ENCODE peak calls at places on chromosome 4, in nine cellular contexts. One of them, this sample, is unnamed.

GRCh38 chr4:177400030-177400429 is 42.2 kb downstream of the AGA start:
- DNase-seq in dorsolateral prefrontal cortex: no peak
- DNase-seq in neural crest cell: no peak
- DNase-seq in Calu3: no peak
- DNase-seq in HepG2: no peak
- DNase-seq in GM23338: no peak
- DNase-seq in fibroblast of pulmonary artery: peak
- DNase-seq in psoas muscle: no peak
- DNase-seq in transverse colon: no peak
- DNase-seq in this sample: no peak

GRCh38 chr4:156378053-156378665 is 424.5 kb upstream of the CTSO start:
- DNase-seq in dorsolateral prefrontal cortex: no peak
- DNase-seq in neural crest cell: no peak
- DNase-seq in Calu3: peak
- DNase-seq in HepG2: peak
- DNase-seq in GM23338: peak
- DNase-seq in fibroblast of pulmonary artery: peak
- DNase-seq in psoas muscle: no peak
- DNase-seq in transverse colon: no peak
- DNase-seq in this sample: no peak

GRCh38 chr4:114386637-114387233 is 211.9 kb upstream of the UGT8 start:
- DNase-seq in dorsolateral prefrontal cortex: no peak
- DNase-seq in neural crest cell: peak
- DNase-seq in Calu3: peak
- DNase-seq in HepG2: peak
- DNase-seq in GM23338: peak
- DNase-seq in fibroblast of pulmonary artery: peak
- DNase-seq in psoas muscle: no peak
- DNase-seq in transverse colon: no peak
- DNase-seq in this sample: no peak

GRCh38 chr4:121072080-121072835 is at the start of gene NDNF:
- DNase-seq in dorsolateral prefrontal cortex: no peak
- DNase-seq in neural crest cell: peak
- DNase-seq in Calu3: peak
- DNase-seq in HepG2: peak
- DNase-seq in GM23338: peak
- DNase-seq in fibroblast of pulmonary artery: peak
- DNase-seq in psoas muscle: peak
- DNase-seq in transverse colon: peak
- DNase-seq in this sample: no peak

GRCh38 chr4:15198070-15198727 is 195.9 kb downstream of the CPEB2 start:
- DNase-seq in dorsolateral prefrontal cortex: no peak
- DNase-seq in neural crest cell: no peak
- DNase-seq in Calu3: no peak
- DNase-seq in HepG2: no peak
- DNase-seq in GM23338: peak
- DNase-seq in fibroblast of pulmonary artery: no peak
- DNase-seq in psoas muscle: no peak
- DNase-seq in transverse colon: no peak
- DNase-seq in this sample: no peak

GRCh38 chr4:16384496-16384895 is 158.2 kb upstream of the TAPT1 start:
- DNase-seq in dorsolateral prefrontal cortex: no peak
- DNase-seq in neural crest cell: no peak
- DNase-seq in Calu3: no peak
- DNase-seq in HepG2: no peak
- DNase-seq in GM23338: peak
- DNase-seq in fibroblast of pulmonary artery: no peak
- DNase-seq in psoas muscle: no peak
- DNase-seq in transverse colon: no peak
- DNase-seq in this sample: no peak

GRCh38 chr4:38082424-38083374 is 122.5 kb downstream of the PTTG2 start:
- DNase-seq in dorsolateral prefrontal cortex: no peak
- DNase-seq in neural crest cell: no peak
- DNase-seq in Calu3: no peak
- DNase-seq in HepG2: no peak
- DNase-seq in GM23338: no peak
- DNase-seq in fibroblast of pulmonary artery: peak
- DNase-seq in psoas muscle: no peak
- DNase-seq in transverse colon: no peak
- DNase-seq in this sample: no peak

GRCh38 chr4:126560794-126561193 is 1072.0 kb upstream of the INTU start:
- DNase-seq in dorsolateral prefrontal cortex: no peak
- DNase-seq in neural crest cell: no peak
- DNase-seq in Calu3: no peak
- DNase-seq in HepG2: no peak
- DNase-seq in GM23338: no peak
- DNase-seq in fibroblast of pulmonary artery: peak
- DNase-seq in psoas muscle: no peak
- DNase-seq in transverse colon: no peak
- DNase-seq in this sample: no peak

GRCh38 chr4:92186239-92186638 is 117.5 kb upstream of the GRID2 start:
- DNase-seq in dorsolateral prefrontal cortex: no peak
- DNase-seq in neural crest cell: no peak
- DNase-seq in Calu3: no peak
- DNase-seq in HepG2: no peak
- DNase-seq in GM23338: no peak
- DNase-seq in fibroblast of pulmonary artery: no peak
- DNase-seq in psoas muscle: no peak
- DNase-seq in transverse colon: no peak
- DNase-seq in this sample: no peak

GRCh38 chr4:147309434-147309833 is 171.5 kb upstream of the EDNRA start:
- DNase-seq in dorsolateral prefrontal cortex: no peak
- DNase-seq in neural crest cell: no peak
- DNase-seq in Calu3: no peak
- DNase-seq in HepG2: no peak
- DNase-seq in GM23338: no peak
- DNase-seq in fibroblast of pulmonary artery: no peak
- DNase-seq in psoas muscle: no peak
- DNase-seq in transverse colon: no peak
- DNase-seq in this sample: no peak

GRCh38 chr4:138301536-138301935 is 59.4 kb upstream of the SLC7A11 start:
- DNase-seq in dorsolateral prefrontal cortex: no peak
- DNase-seq in neural crest cell: no peak
- DNase-seq in Calu3: no peak
- DNase-seq in HepG2: no peak
- DNase-seq in GM23338: no peak
- DNase-seq in fibroblast of pulmonary artery: no peak
- DNase-seq in psoas muscle: no peak
- DNase-seq in transverse colon: no peak
- DNase-seq in this sample: no peak

DNA sequence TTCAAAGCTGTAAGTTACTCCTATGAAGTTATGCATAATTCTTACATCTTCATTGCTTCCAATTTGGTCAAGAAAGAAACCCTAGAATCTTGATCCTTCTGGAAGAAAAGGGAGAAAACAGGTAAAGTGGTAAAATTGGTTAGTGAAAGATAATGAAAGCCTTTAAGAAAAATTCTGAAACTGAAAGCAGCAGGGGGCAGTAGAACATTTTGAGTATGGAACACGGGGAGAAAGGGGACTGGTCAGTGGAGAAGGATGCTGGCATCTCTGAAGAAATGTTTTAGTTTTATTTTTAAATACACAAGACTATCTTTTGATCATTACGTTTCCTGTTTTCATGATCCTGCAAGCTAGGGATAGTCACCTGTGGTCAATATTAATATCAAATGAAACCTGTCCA is 54.3 kb downstream of the SLIT2 start:
- DNase-seq in dorsolateral prefrontal cortex: no peak
- DNase-seq in neural crest cell: no peak
- DNase-seq in Calu3: peak
- DNase-seq in HepG2: no peak
- DNase-seq in GM23338: peak
- DNase-seq in fibroblast of pulmonary artery: peak
- DNase-seq in psoas muscle: no peak
- DNase-seq in transverse colon: no peak
- DNase-seq in this sample: no peak
- TF ChIP-seq CTCF in dorsolateral prefrontal cortex: peak
- TF ChIP-seq CTCF in neural crest cell: peak
- TF ChIP-seq CTCF in Calu3: no peak
- TF ChIP-seq CTCF in HepG2: no peak
- TF ChIP-seq CTCF in GM23338: peak
- TF ChIP-seq CTCF in fibroblast of pulmonary artery: peak
- TF ChIP-seq CTCF in psoas muscle: no peak
- TF ChIP-seq CTCF in transverse colon: no peak
- TF ChIP-seq CTCF in this sample: no peak

GRCh38 chr4:86894465-86894864 is 2.2 kb upstream of the C4orf36 start:
- DNase-seq in dorsolateral prefrontal cortex: no peak
- DNase-seq in neural crest cell: no peak
- DNase-seq in Calu3: no peak
- DNase-seq in HepG2: no peak
- DNase-seq in GM23338: no peak
- DNase-seq in fibroblast of pulmonary artery: peak
- DNase-seq in psoas muscle: no peak
- DNase-seq in transverse colon: no peak
- DNase-seq in this sample: no peak

GRCh38 chr4:86901864-86902263 is 9.6 kb upstream of the C4orf36 start:
- DNase-seq in dorsolateral prefrontal cortex: no peak
- DNase-seq in neural crest cell: no peak
- DNase-seq in Calu3: no peak
- DNase-seq in HepG2: no peak
- DNase-seq in GM23338: no peak
- DNase-seq in fibroblast of pulmonary artery: no peak
- DNase-seq in psoas muscle: no peak
- DNase-seq in transverse colon: no peak
- DNase-seq in this sample: no peak

GRCh38 chr4:86895692-86896488 is 3.7 kb upstream of the C4orf36 start:
- DNase-seq in dorsolateral prefrontal cortex: no peak
- DNase-seq in neural crest cell: peak
- DNase-seq in Calu3: peak
- DNase-seq in HepG2: peak
- DNase-seq in GM23338: peak
- DNase-seq in fibroblast of pulmonary artery: peak
- DNase-seq in psoas muscle: no peak
- DNase-seq in transverse colon: no peak
- DNase-seq in this sample: no peak

GRCh38 chr4:86896596-86896995 is 4.4 kb upstream of the C4orf36 start:
- DNase-seq in dorsolateral prefrontal cortex: no peak
- DNase-seq in neural crest cell: no peak
- DNase-seq in Calu3: no peak
- DNase-seq in HepG2: no peak
- DNase-seq in GM23338: no peak
- DNase-seq in fibroblast of pulmonary artery: no peak
- DNase-seq in psoas muscle: no peak
- DNase-seq in transverse colon: no peak
- DNase-seq in this sample: no peak

DNA sequence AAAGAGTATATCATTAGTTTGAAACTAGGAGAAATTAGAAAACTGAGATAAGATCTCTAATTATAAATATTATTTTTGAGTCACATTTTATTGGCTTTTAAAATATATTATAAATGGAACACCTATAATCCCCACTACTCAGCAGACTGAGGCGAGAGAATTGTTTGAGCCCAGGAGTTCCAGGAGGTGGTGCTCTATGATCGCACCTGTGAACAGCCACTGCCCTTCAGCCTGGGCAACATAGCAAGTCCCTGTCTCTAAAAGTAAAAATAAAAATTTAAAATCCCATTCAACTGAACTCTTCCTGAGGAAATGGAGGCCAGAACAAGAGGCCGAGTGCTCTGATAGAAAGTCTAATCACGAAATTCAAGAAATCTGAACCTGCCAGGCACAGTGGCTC is 6.3 kb upstream of the C4orf36 start:
- DNase-seq in dorsolateral prefrontal cortex: no peak
- DNase-seq in neural crest cell: no peak
- DNase-seq in Calu3: no peak
- DNase-seq in HepG2: no peak
- DNase-seq in GM23338: peak
- DNase-seq in fibroblast of pulmonary artery: peak
- DNase-seq in psoas muscle: no peak
- DNase-seq in transverse colon: no peak
- DNase-seq in this sample: no peak
- TF ChIP-seq CTCF in dorsolateral prefrontal cortex: no peak
- TF ChIP-seq CTCF in neural crest cell: peak
- TF ChIP-seq CTCF in Calu3: no peak
- TF ChIP-seq CTCF in HepG2: peak
- TF ChIP-seq CTCF in GM23338: peak
- TF ChIP-seq CTCF in fibroblast of pulmonary artery: peak
- TF ChIP-seq CTCF in psoas muscle: peak
- TF ChIP-seq CTCF in transverse colon: no peak
- TF ChIP-seq CTCF in this sample: no peak

DNA sequence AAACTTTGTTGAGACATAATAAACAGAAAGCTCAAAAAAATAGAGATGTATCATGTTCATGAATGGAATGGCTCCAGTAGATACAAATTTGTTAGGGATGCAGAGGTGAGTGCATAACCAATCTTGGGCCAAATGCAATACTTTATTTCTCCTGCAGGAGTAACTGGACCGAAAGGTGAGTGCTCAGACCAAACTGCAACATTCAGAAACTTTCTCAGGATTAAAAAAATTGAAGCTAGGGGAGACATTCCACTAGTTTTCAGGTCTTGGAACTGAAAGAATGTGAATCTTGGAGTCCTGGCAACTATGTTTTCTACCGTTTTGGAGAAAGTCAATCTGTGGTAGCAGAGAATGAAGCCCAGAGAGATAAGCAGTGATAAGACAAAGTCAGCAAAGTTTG is 21.2 kb upstream of the LCORL start:
- DNase-seq in dorsolateral prefrontal cortex: no peak
- DNase-seq in neural crest cell: no peak
- DNase-seq in Calu3: no peak
- DNase-seq in HepG2: no peak
- DNase-seq in GM23338: peak
- DNase-seq in fibroblast of pulmonary artery: no peak
- DNase-seq in psoas muscle: no peak
- DNase-seq in transverse colon: no peak
- DNase-seq in this sample: no peak
- TF ChIP-seq CTCF in dorsolateral prefrontal cortex: no peak
- TF ChIP-seq CTCF in neural crest cell: peak
- TF ChIP-seq CTCF in Calu3: peak
- TF ChIP-seq CTCF in HepG2: no peak
- TF ChIP-seq CTCF in GM23338: peak
- TF ChIP-seq CTCF in fibroblast of pulmonary artery: peak
- TF ChIP-seq CTCF in psoas muscle: no peak
- TF ChIP-seq CTCF in transverse colon: no peak
- TF ChIP-seq CTCF in this sample: no peak

GRCh38 chr4:60757986-60758385 is 442.1 kb upstream of the ADGRL3 start:
- DNase-seq in dorsolateral prefrontal cortex: no peak
- DNase-seq in neural crest cell: no peak
- DNase-seq in Calu3: no peak
- DNase-seq in HepG2: no peak
- DNase-seq in GM23338: no peak
- DNase-seq in fibroblast of pulmonary artery: peak
- DNase-seq in psoas muscle: no peak
- DNase-seq in transverse colon: no peak
- DNase-seq in this sample: no peak

DNA sequence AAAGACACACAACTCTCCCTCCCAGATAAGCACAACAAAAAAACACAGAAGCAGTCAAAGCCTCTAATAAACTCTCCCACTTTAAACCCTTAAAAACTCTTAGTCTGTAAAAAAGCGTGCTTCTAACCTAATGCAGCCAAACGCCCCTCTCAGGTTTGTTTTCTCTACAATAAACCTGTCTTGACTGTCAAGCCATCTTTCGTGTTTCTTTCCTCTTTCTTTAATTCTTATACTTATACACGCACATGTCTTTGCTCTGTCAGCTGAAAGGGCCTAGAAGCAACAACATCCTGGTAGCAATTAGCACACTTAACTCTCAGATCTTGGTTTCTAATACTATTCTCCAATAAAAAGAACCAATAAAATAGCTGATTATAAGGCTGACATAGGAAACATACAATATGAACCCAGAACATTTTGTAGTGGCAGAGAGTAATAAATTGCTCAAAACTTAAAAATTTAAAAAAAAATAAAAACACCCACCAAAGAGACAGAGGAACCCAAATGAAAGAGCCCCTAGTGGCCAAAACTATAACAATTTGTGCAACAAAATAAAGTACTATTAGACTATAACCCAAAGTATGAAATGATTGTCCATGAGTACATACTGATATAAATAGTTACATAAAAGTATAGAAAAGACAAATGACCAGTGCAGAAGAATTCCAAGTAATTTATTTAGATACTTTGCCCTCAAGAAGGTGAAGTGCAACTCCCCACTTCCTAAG is 440.4 kb upstream of the ADGRL3 start:
- DNase-seq in dorsolateral prefrontal cortex: no peak
- DNase-seq in neural crest cell: no peak
- DNase-seq in Calu3: no peak
- DNase-seq in HepG2: no peak
- DNase-seq in GM23338: peak
- DNase-seq in fibroblast of pulmonary artery: no peak
- DNase-seq in psoas muscle: no peak
- DNase-seq in transverse colon: no peak
- DNase-seq in this sample: no peak
- TF ChIP-seq CTCF in dorsolateral prefrontal cortex: peak
- TF ChIP-seq CTCF in neural crest cell: peak
- TF ChIP-seq CTCF in Calu3: no peak
- TF ChIP-seq CTCF in HepG2: no peak
- TF ChIP-seq CTCF in GM23338: peak
- TF ChIP-seq CTCF in fibroblast of pulmonary artery: peak
- TF ChIP-seq CTCF in psoas muscle: no peak
- TF ChIP-seq CTCF in transverse colon: no peak
- TF ChIP-seq CTCF in this sample: no peak